ENCODE peak calls at places on chromosomes 4 and X, in four cellular contexts. I, X, V and K are unnamed samples.

GRCh38 chrX:153410328-153410727 is 944 bp upstream of the ZFP92 start:
- DNase-seq in X (no peak), I (no peak), V (no peak), K (no peak)

GRCh38 chr4:79678472-79679202 is 270.6 kb upstream of the GK2 start:
- DNase-seq in V (no peak), I (no peak), X (no peak), K (no peak)

GRCh38 chr4:37431417-37431743 is 186.8 kb downstream of the NWD2 start:
- DNase-seq in X (no peak), I (no peak), V (no peak), K (no peak)

GRCh38 chr4:113355550-113356371 is 306.3 kb downstream of the ANK2 start:
- DNase-seq in X (no peak), V (no peak), I (peak; percentile 93), K (no peak)

GRCh38 chr4:7021930-7022658 is 21.1 kb upstream of the TADA2B start:
- DNase-seq in X (no peak), I (no peak), V (no peak), K (no peak)

GRCh38 chrX:123976671-123977316 is 15.3 kb downstream of the STAG2 start:
- DNase-seq in V (no peak), X (no peak), I (no peak), K (no peak)

GRCh38 chr4:174036563-174036962 is 246.9 kb downstream of the FBXO8 start:
- DNase-seq in X (no peak), I (no peak), V (no peak), K (no peak)

GRCh38 chr4:67087897-67088296 is 457.4 kb downstream of the CENPC start:
- DNase-seq in V (no peak), X (no peak), I (peak; percentile 1), K (no peak)

GRCh38 chr4:152099061-152099425 is 338.2 kb upstream of the GATB start:
- DNase-seq in I (no peak), X (no peak), V (no peak), K (no peak)

GRCh38 chr4:150080335-150080734 is 2.1 kb downstream of the DCLK2 start:
- DNase-seq in X (no peak), I (no peak), V (no peak), K (no peak)

GRCh38 chr4:83043801-83044407 is 8.9 kb downstream of the COPS4 start:
- DNase-seq in I (no peak), X (no peak), V (no peak), K (no peak)

GRCh38 chrX:151973851-151974335 is 583 bp downstream of the GABRE start:
- DNase-seq in V (no peak), X (no peak), I (no peak), K (peak; percentile 39)

GRCh38 chr4:53914313-53915016 is 149.9 kb downstream of the CHIC2 start:
- DNase-seq in I (no peak), V (no peak), X (no peak), K (peak; percentile 52)

GRCh38 chr4:26326791-26327190 is 6.0 kb downstream of the RBPJ start:
- DNase-seq in I (no peak), X (no peak), V (no peak), K (no peak)

GRCh38 chr4:147360301-147360700 is 120.6 kb upstream of the EDNRA start:
- DNase-seq in V (no peak), X (no peak), I (no peak), K (no peak)

GRCh38 chrX:42714981-42715688 is 62.8 kb downstream of the PPP1R2C start:
- DNase-seq in X (peak; percentile 54), I (no peak), V (peak; percentile 61), K (peak; percentile 38)

GRCh38 chrX:108735680-108736508 is 469 bp downstream of the IRS4 start:
- DNase-seq in V (no peak), I (no peak), X (no peak), K (no peak)